ENCODE peak calls at places on chromosomes 5 and 9, in nine cellular contexts. One of them, this sample, is unnamed.

GRCh38 chr9:127541865-127542264 is 70.2 kb upstream of the STXBP1 start:
- DNase-seq in WTC11: no peak
- DNase-seq in astrocyte: no peak
- DNase-seq in progenitor cell of endocrine pancreas: no peak
- DNase-seq in transverse colon: no peak
- DNase-seq in Peyer's patch: no peak
- DNase-seq in GM12865: no peak
- DNase-seq in uterus: peak; percentile 55
- DNase-seq in coronary artery: peak; percentile 92
- DNase-seq in this sample: no peak

GRCh38 chr9:114404531-114404930 is 16.7 kb upstream of the AKNA start:
- DNase-seq in WTC11: no peak
- DNase-seq in astrocyte: no peak
- DNase-seq in progenitor cell of endocrine pancreas: no peak
- DNase-seq in transverse colon: no peak
- DNase-seq in Peyer's patch: no peak
- DNase-seq in GM12865: no peak
- DNase-seq in uterus: no peak
- DNase-seq in coronary artery: no peak
- DNase-seq in this sample: no peak

GRCh38 chr9:112846528-112847488 is 43.9 kb downstream of the SLC46A2 start:
- DNase-seq in WTC11: peak; percentile 27
- DNase-seq in astrocyte: peak; percentile 75
- DNase-seq in progenitor cell of endocrine pancreas: no peak
- DNase-seq in transverse colon: no peak
- DNase-seq in Peyer's patch: no peak
- DNase-seq in GM12865: no peak
- DNase-seq in uterus: no peak
- DNase-seq in coronary artery: no peak
- DNase-seq in this sample: no peak

GRCh38 chr5:168802337-168802736 is 223.2 kb upstream of the PANK3 start:
- DNase-seq in WTC11: no peak
- DNase-seq in astrocyte: no peak
- DNase-seq in progenitor cell of endocrine pancreas: no peak
- DNase-seq in transverse colon: no peak
- DNase-seq in Peyer's patch: no peak
- DNase-seq in GM12865: peak; percentile 46
- DNase-seq in uterus: no peak
- DNase-seq in coronary artery: no peak
- DNase-seq in this sample: no peak

GRCh38 chr5:173582198-173583092 is 34.0 kb downstream of the BOD1 start:
- DNase-seq in WTC11: no peak
- DNase-seq in astrocyte: no peak
- DNase-seq in progenitor cell of endocrine pancreas: no peak
- DNase-seq in transverse colon: no peak
- DNase-seq in Peyer's patch: no peak
- DNase-seq in GM12865: peak; percentile 9
- DNase-seq in uterus: no peak
- DNase-seq in coronary artery: peak; percentile 45
- DNase-seq in this sample: no peak

GRCh38 chr9:127163409-127163808 is 41.0 kb upstream of the ANGPTL2 start:
- DNase-seq in WTC11: no peak
- DNase-seq in astrocyte: peak; percentile 73
- DNase-seq in progenitor cell of endocrine pancreas: no peak
- DNase-seq in transverse colon: no peak
- DNase-seq in Peyer's patch: no peak
- DNase-seq in GM12865: peak; percentile 79
- DNase-seq in uterus: no peak
- DNase-seq in coronary artery: no peak
- DNase-seq in this sample: no peak

GRCh38 chr5:144275329-144275728 is 104.7 kb downstream of the KCTD16 start:
- DNase-seq in WTC11: no peak
- DNase-seq in astrocyte: no peak
- DNase-seq in progenitor cell of endocrine pancreas: no peak
- DNase-seq in transverse colon: no peak
- DNase-seq in Peyer's patch: no peak
- DNase-seq in GM12865: no peak
- DNase-seq in uterus: no peak
- DNase-seq in coronary artery: no peak
- DNase-seq in this sample: no peak

GRCh38 chr5:174693697-174694400 is 30.5 kb upstream of the MSX2 start:
- DNase-seq in WTC11: no peak
- DNase-seq in astrocyte: no peak
- DNase-seq in progenitor cell of endocrine pancreas: no peak
- DNase-seq in transverse colon: peak; percentile 45
- DNase-seq in Peyer's patch: no peak
- DNase-seq in GM12865: no peak
- DNase-seq in uterus: no peak
- DNase-seq in coronary artery: no peak
- DNase-seq in this sample: no peak

GRCh38 chr9:80507611-80508010 is 935.8 kb downstream of the TLE4 start:
- DNase-seq in WTC11: no peak
- DNase-seq in astrocyte: no peak
- DNase-seq in progenitor cell of endocrine pancreas: no peak
- DNase-seq in transverse colon: no peak
- DNase-seq in Peyer's patch: no peak
- DNase-seq in GM12865: no peak
- DNase-seq in uterus: no peak
- DNase-seq in coronary artery: no peak
- DNase-seq in this sample: no peak

GRCh38 chr9:129712595-129713524 is 40.0 kb downstream of the PTGES start:
- DNase-seq in WTC11: no peak
- DNase-seq in astrocyte: peak; percentile 70
- DNase-seq in progenitor cell of endocrine pancreas: no peak
- DNase-seq in transverse colon: no peak
- DNase-seq in Peyer's patch: no peak
- DNase-seq in GM12865: no peak
- DNase-seq in uterus: no peak
- DNase-seq in coronary artery: peak; percentile 73
- DNase-seq in this sample: no peak

GRCh38 chr5:180390441-180391190 is 37.5 kb upstream of the GFPT2 start:
- DNase-seq in WTC11: no peak
- DNase-seq in astrocyte: no peak
- DNase-seq in progenitor cell of endocrine pancreas: no peak
- DNase-seq in transverse colon: no peak
- DNase-seq in Peyer's patch: no peak
- DNase-seq in GM12865: no peak
- DNase-seq in uterus: no peak
- DNase-seq in coronary artery: no peak
- DNase-seq in this sample: no peak

GRCh38 chr5:28809811-28810750 is 1771.7 kb upstream of the CDH9 start:
- DNase-seq in WTC11: no peak
- DNase-seq in astrocyte: no peak
- DNase-seq in progenitor cell of endocrine pancreas: no peak
- DNase-seq in transverse colon: no peak
- DNase-seq in Peyer's patch: no peak
- DNase-seq in GM12865: no peak
- DNase-seq in uterus: no peak
- DNase-seq in coronary artery: no peak
- DNase-seq in this sample: no peak

GRCh38 chr5:163889369-163889768 is 383.9 kb downstream of the MAT2B start:
- DNase-seq in WTC11: no peak
- DNase-seq in astrocyte: peak; percentile 83
- DNase-seq in progenitor cell of endocrine pancreas: no peak
- DNase-seq in transverse colon: no peak
- DNase-seq in Peyer's patch: no peak
- DNase-seq in GM12865: no peak
- DNase-seq in uterus: no peak
- DNase-seq in coronary artery: no peak
- DNase-seq in this sample: no peak

GRCh38 chr5:176543428-176544182 is 5.5 kb upstream of the CDHR2 start:
- DNase-seq in WTC11: peak; percentile 76
- DNase-seq in astrocyte: no peak
- DNase-seq in progenitor cell of endocrine pancreas: peak; percentile 48
- DNase-seq in transverse colon: peak; percentile 88
- DNase-seq in Peyer's patch: peak; percentile 75
- DNase-seq in GM12865: peak; percentile 88
- DNase-seq in uterus: peak; percentile 67
- DNase-seq in coronary artery: no peak
- DNase-seq in this sample: no peak

GRCh38 chr9:118222375-118222774 is 518.2 kb downstream of the TLR4 start:
- DNase-seq in WTC11: peak; percentile 10
- DNase-seq in astrocyte: no peak
- DNase-seq in progenitor cell of endocrine pancreas: no peak
- DNase-seq in transverse colon: no peak
- DNase-seq in Peyer's patch: no peak
- DNase-seq in GM12865: no peak
- DNase-seq in uterus: no peak
- DNase-seq in coronary artery: no peak
- DNase-seq in this sample: peak; percentile 6

GRCh38 chr5:94524841-94525697 is 93.3 kb downstream of the KIAA0825 start:
- DNase-seq in WTC11: no peak
- DNase-seq in astrocyte: peak; percentile 34
- DNase-seq in progenitor cell of endocrine pancreas: no peak
- DNase-seq in transverse colon: no peak
- DNase-seq in Peyer's patch: no peak
- DNase-seq in GM12865: peak; percentile 71
- DNase-seq in uterus: no peak
- DNase-seq in coronary artery: no peak
- DNase-seq in this sample: no peak

DNA sequence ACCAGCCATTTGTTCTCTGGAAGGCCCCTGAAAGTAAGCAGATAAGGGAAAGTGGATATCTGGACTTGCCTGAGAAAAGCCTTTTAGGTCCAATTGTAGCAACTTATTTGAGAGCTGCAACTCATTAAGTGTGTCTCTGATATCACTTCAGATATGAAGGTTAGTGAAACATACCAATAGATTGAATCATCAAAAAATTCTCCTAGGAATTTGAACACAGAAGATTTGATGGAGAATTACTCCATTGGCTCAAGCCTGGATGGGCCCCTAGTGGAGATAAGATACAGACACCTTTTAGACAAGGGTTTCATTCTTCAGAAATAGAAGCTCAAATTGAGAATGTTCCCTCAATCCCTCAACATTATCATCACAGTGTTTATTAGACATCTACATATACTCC is 356.7 kb downstream of the NDUFS4 start:
- DNase-seq in WTC11: no peak
- DNase-seq in astrocyte: peak; percentile 59
- DNase-seq in progenitor cell of endocrine pancreas: no peak
- DNase-seq in transverse colon: no peak
- DNase-seq in Peyer's patch: no peak
- DNase-seq in GM12865: no peak
- DNase-seq in uterus: no peak
- DNase-seq in coronary artery: no peak
- DNase-seq in this sample: no peak
- TF ChIP-seq CTCF in WTC11: no peak
- TF ChIP-seq CTCF in astrocyte: peak; percentile 33
- TF ChIP-seq CTCF in progenitor cell of endocrine pancreas: peak; percentile 6
- TF ChIP-seq CTCF in transverse colon: no peak
- TF ChIP-seq CTCF in Peyer's patch: no peak
- TF ChIP-seq CTCF in GM12865: no peak
- TF ChIP-seq CTCF in uterus: no peak
- TF ChIP-seq CTCF in coronary artery: no peak
- TF ChIP-seq CTCF in this sample: peak; percentile 27

DNA sequence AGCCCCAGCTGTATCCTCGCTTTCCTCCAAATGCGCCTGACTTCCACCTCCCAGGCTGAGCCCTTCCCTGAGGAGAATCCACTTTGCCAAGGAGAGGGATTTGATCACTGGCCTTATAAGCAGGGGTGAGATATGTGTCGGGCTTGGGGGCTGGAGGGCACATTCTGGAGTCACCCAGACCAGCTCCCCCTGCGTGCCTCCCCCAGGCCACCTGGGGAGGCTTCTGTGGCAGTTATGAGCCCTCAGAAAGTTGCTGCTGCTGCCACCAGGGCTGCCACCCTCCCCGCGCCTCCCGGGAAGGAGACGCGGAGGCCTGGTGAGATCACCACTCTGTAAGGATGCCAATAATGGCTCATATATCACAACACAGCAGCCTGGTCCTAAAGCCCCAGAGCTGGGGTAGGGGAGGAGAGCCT is 211.5 kb downstream of the PAPPA start:
- DNase-seq in WTC11: no peak
- DNase-seq in astrocyte: peak; percentile 61
- DNase-seq in progenitor cell of endocrine pancreas: no peak
- DNase-seq in transverse colon: peak; percentile 24
- DNase-seq in Peyer's patch: no peak
- DNase-seq in GM12865: no peak
- DNase-seq in uterus: peak; percentile 75
- DNase-seq in coronary artery: no peak
- DNase-seq in this sample: no peak
- TF ChIP-seq CTCF in WTC11: no peak
- TF ChIP-seq CTCF in astrocyte: no peak
- TF ChIP-seq CTCF in progenitor cell of endocrine pancreas: no peak
- TF ChIP-seq CTCF in transverse colon: no peak
- TF ChIP-seq CTCF in Peyer's patch: no peak
- TF ChIP-seq CTCF in GM12865: no peak
- TF ChIP-seq CTCF in uterus: no peak
- TF ChIP-seq CTCF in coronary artery: no peak
- TF ChIP-seq CTCF in this sample: no peak

GRCh38 chr9:32525506-32525905 is 490 bp downstream of the RIGI start:
- DNase-seq in WTC11: no peak
- DNase-seq in astrocyte: peak; percentile 12
- DNase-seq in progenitor cell of endocrine pancreas: no peak
- DNase-seq in transverse colon: no peak
- DNase-seq in Peyer's patch: no peak
- DNase-seq in GM12865: peak; percentile 12
- DNase-seq in uterus: no peak
- DNase-seq in coronary artery: no peak
- DNase-seq in this sample: no peak

GRCh38 chr9:32524558-32525461 is 1.2 kb downstream of the RIGI start:
- DNase-seq in WTC11: no peak
- DNase-seq in astrocyte: peak; percentile 9
- DNase-seq in progenitor cell of endocrine pancreas: no peak
- DNase-seq in transverse colon: no peak
- DNase-seq in Peyer's patch: no peak
- DNase-seq in GM12865: peak; percentile 2
- DNase-seq in uterus: no peak
- DNase-seq in coronary artery: no peak
- DNase-seq in this sample: no peak

GRCh38 chr9:32523910-32524309 is 2.1 kb downstream of the RIGI start:
- DNase-seq in WTC11: no peak
- DNase-seq in astrocyte: no peak
- DNase-seq in progenitor cell of endocrine pancreas: no peak
- DNase-seq in transverse colon: no peak
- DNase-seq in Peyer's patch: no peak
- DNase-seq in GM12865: no peak
- DNase-seq in uterus: no peak
- DNase-seq in coronary artery: no peak
- DNase-seq in this sample: no peak

GRCh38 chr9:32526707-32527048 is 682 bp upstream of the RIGI start:
- DNase-seq in WTC11: no peak
- DNase-seq in astrocyte: no peak
- DNase-seq in progenitor cell of endocrine pancreas: no peak
- DNase-seq in transverse colon: no peak
- DNase-seq in Peyer's patch: no peak
- DNase-seq in GM12865: no peak
- DNase-seq in uterus: no peak
- DNase-seq in coronary artery: no peak
- DNase-seq in this sample: no peak

GRCh38 chr9:32526042-32526706 is at the start of gene RIGI:
- DNase-seq in WTC11: peak; percentile 83
- DNase-seq in astrocyte: peak; percentile 88
- DNase-seq in progenitor cell of endocrine pancreas: peak; percentile 60
- DNase-seq in transverse colon: peak; percentile 94
- DNase-seq in Peyer's patch: peak; percentile 80
- DNase-seq in GM12865: peak; percentile 79
- DNase-seq in uterus: peak; percentile 93
- DNase-seq in coronary artery: peak; percentile 94
- DNase-seq in this sample: peak; percentile 83
- TF ChIP-seq CTCF in WTC11: peak; percentile 41
- TF ChIP-seq CTCF in astrocyte: peak; percentile 50
- TF ChIP-seq CTCF in progenitor cell of endocrine pancreas: peak; percentile 53
- TF ChIP-seq CTCF in transverse colon: peak; percentile 54
- TF ChIP-seq CTCF in Peyer's patch: peak; percentile 51
- TF ChIP-seq CTCF in GM12865: peak; percentile 22
- TF ChIP-seq CTCF in uterus: peak; percentile 24
- TF ChIP-seq CTCF in coronary artery: peak; percentile 17
- TF ChIP-seq CTCF in this sample: no peak

GRCh38 chr5:116756531-116756930 is 181.9 kb upstream of the SEMA6A start:
- DNase-seq in WTC11: no peak
- DNase-seq in astrocyte: no peak
- DNase-seq in progenitor cell of endocrine pancreas: no peak
- DNase-seq in transverse colon: no peak
- DNase-seq in Peyer's patch: no peak
- DNase-seq in GM12865: no peak
- DNase-seq in uterus: no peak
- DNase-seq in coronary artery: no peak
- DNase-seq in this sample: no peak
- TF ChIP-seq CTCF in WTC11: no peak
- TF ChIP-seq CTCF in astrocyte: no peak
- TF ChIP-seq CTCF in progenitor cell of endocrine pancreas: no peak
- TF ChIP-seq CTCF in transverse colon: no peak
- TF ChIP-seq CTCF in Peyer's patch: no peak
- TF ChIP-seq CTCF in GM12865: no peak
- TF ChIP-seq CTCF in uterus: no peak
- TF ChIP-seq CTCF in coronary artery: no peak
- TF ChIP-seq CTCF in this sample: no peak

This sample was measured in endothelial cell.